ENCODE peak calls at places on chromosome 1, in seven cellular contexts. D is stimulated activated CD4-positive, alpha-beta T cell treated with anti-CD3 and anti-CD28 coated beads, TNF-alpha, amount 100 ng/mL, for 48 hours; C is C1 segment of cervical spinal cord; G is OCI-LY7; M is NCI-H526; X is GM19239; O is fibroblast of the conjunctiva. K is an unnamed sample.
A peak's percentile ranks its signal among the peaks of the same experiment; 100 is the strongest.

GRCh38 chr1:247114351-247115140 is 10.4 kb upstream of the ZNF669 start:
- DNase-seq in G (no peak), M (no peak), C (no peak), D (no peak), O (no peak), X (no peak), K (no peak)

GRCh38 chr1:6962390-6962955 is 177.2 kb downstream of the CAMTA1 start:
- DNase-seq in O (no peak), D (peak; percentile 79), X (peak; percentile 24), C (no peak), M (peak; percentile 79), G (peak; percentile 66), K (no peak)

GRCh38 chr1:229874609-229875008 is 192.4 kb upstream of the GALNT2 start:
- DNase-seq in M (no peak), G (no peak), C (no peak), O (no peak), X (no peak), D (no peak), K (no peak)

GRCh38 chr1:58293388-58293787 is 253.1 kb downstream of the OMA1 start:
- DNase-seq in M (no peak), D (no peak), G (no peak), X (no peak), C (no peak), O (no peak), K (peak; percentile 2)

GRCh38 chr1:59601032-59601431 is 213.7 kb upstream of the HOOK1 start:
- DNase-seq in G (no peak), M (no peak), C (peak; percentile 35), X (no peak), D (no peak), O (no peak), K (peak; percentile 99)

GRCh38 chr1:119646521-119647227 is 1.4 kb downstream of the ZNF697 start:
- DNase-seq in G (no peak), C (no peak), D (no peak), O (peak; percentile 24), X (no peak), M (no peak), K (no peak)

GRCh38 chr1:8351693-8352470 is 34.0 kb downstream of the SLC45A1 start:
- DNase-seq in X (no peak), D (no peak), G (peak; percentile 47), M (no peak), O (no peak), C (no peak), K (no peak)

GRCh38 chr1:226872455-226872854 is 2.0 kb downstream of the PSEN2 start:
- DNase-seq in X (no peak), C (no peak), G (no peak), M (no peak), D (no peak), O (no peak), K (peak; percentile 98)

GRCh38 chr1:209490013-209490412 is 93.5 kb upstream of the CAMK1G start:
- DNase-seq in G (no peak), C (no peak), D (no peak), O (no peak), M (no peak), X (no peak), K (peak; percentile 22)

GRCh38 chr1:159849972-159850371 is 12.5 kb downstream of the VSIG8 start:
- DNase-seq in O (no peak), M (no peak), C (no peak), G (no peak), D (no peak), X (no peak), K (no peak)

GRCh38 chr1:115826642-115827041 is 14.3 kb downstream of the NHLH2 start:
- DNase-seq in D (no peak), C (no peak), G (no peak), O (no peak), X (no peak), M (peak; percentile 93), K (no peak)